ENCODE peak calls at places on chromosomes 11 and 22, in seven cellular contexts. O is neuronal stem cell, W is mesendoderm, T is IMR-90, Z is mesenchymal stem cell, R is H1, B is trophoblast cell. N is an unnamed sample. For H3K4me1, the result is how much of the 10 kb centered on the place peaks cover.

GRCh38 chr11:118907749-118908106 is 18.0 kb downstream of the BCL9L start:
- DNase-seq in O (no peak), W (peak), T (no peak), Z (no peak), R (no peak), B (no peak), N (peak)

GRCh38 chr22:44358723-44359440 is 46.1 kb upstream of the SHISAL1 start:
- DNase-seq in O (no peak), W (no peak), T (no peak), Z (no peak), R (no peak), B (no peak), N (no peak)

GRCh38 chr11:94271885-94272372 is 32.5 kb upstream of the IZUMO1R start:
- DNase-seq in O (no peak), W (no peak), T (no peak), Z (no peak), R (no peak), B (no peak), N (no peak)

GRCh38 chr22:31278643-31279326 is 13.5 kb downstream of the PIK3IP1 start:
- DNase-seq in O (no peak), W (no peak), T (no peak), Z (no peak), R (no peak), B (no peak), N (no peak)

GRCh38 chr11:92453055-92453454 is 228.4 kb downstream of the FAT3 start:
- DNase-seq in O (no peak), W (no peak), T (peak), Z (peak), R (no peak), B (no peak), N (no peak)

GRCh38 chr11:70555092-70555491 is 156.8 kb downstream of the CTTN start:
- DNase-seq in O (peak), W (no peak), T (no peak), Z (no peak), R (no peak), B (no peak), N (no peak)

GRCh38 chr11:60767388-60767811 is 10.7 kb downstream of the MS4A15 start:
- DNase-seq in O (no peak), W (peak), T (no peak), Z (no peak), R (peak), B (peak), N (peak)

GRCh38 chr11:2525166-2525861 is 80.5 kb downstream of the KCNQ1 start:
- DNase-seq in O (no peak), W (no peak), T (no peak), Z (no peak), R (no peak), B (no peak), N (peak)

GRCh38 chr11:115361025-115361424 is 143.2 kb downstream of the CADM1 start:
- DNase-seq in O (no peak), W (no peak), T (no peak), Z (no peak), R (no peak), B (no peak), N (no peak)

GRCh38 chr22:28296452-28296851 is 377.4 kb upstream of the PITPNB start:
- DNase-seq in O (no peak), W (no peak), T (no peak), Z (no peak), R (no peak), B (no peak), N (no peak)

GRCh38 chr11:12086271-12087074 is 23.9 kb upstream of the MICAL2 start:
- DNase-seq in O (no peak), W (peak), T (peak), Z (peak), R (no peak), B (peak), N (no peak)

GRCh38 chr22:46803031-46803880 is 40.8 kb downstream of the TBC1D22A start:
- DNase-seq in O (peak), W (peak), T (no peak), Z (peak), R (peak), B (peak), N (peak)

GRCh38 chr11:22454461-22454860 is 116.3 kb downstream of the SLC17A6 start:
- DNase-seq in O (no peak), W (no peak), T (peak), Z (no peak), R (no peak), B (no peak), N (no peak)

GRCh38 chr11:119832536-119832935 is 103.5 kb upstream of the NECTIN1 start:
- DNase-seq in O (no peak), W (peak), T (peak), Z (no peak), R (no peak), B (no peak), N (peak)

GRCh38 chr11:18567081-18567480 is 21.5 kb downstream of the UEVLD start:
- DNase-seq in O (no peak), W (no peak), T (peak), Z (no peak), R (no peak), B (no peak), N (no peak)

GRCh38 chr11:88402192-88402715 is 64.7 kb upstream of the CTSC start:
- DNase-seq in O (peak), W (no peak), T (peak), Z (peak), R (no peak), B (no peak), N (no peak)

GRCh38 chr11:33649944-33650343 is 50.7 kb downstream of the C11orf91 start:
- DNase-seq in O (no peak), W (no peak), T (no peak), Z (no peak), R (no peak), B (no peak), N (no peak)

GRCh38 chr22:23306438-23306921 is 126.2 kb downstream of the BCR start:
- DNase-seq in O (no peak), W (no peak), T (peak), Z (peak), R (no peak), B (no peak), N (no peak)

GRCh38 chr11:12066799-12067508 is 43.4 kb upstream of the MICAL2 start:
- DNase-seq in O (no peak), W (peak), T (peak), Z (peak), R (no peak), B (peak), N (peak)

GRCh38 chr11:116929393-116930090 is 92.1 kb upstream of the APOA1 start:
- DNase-seq in O (no peak), W (no peak), T (peak), Z (peak), R (no peak), B (no peak), N (no peak)

GRCh38 chr11:27600656-27601055 is 94.1 kb upstream of the LIN7C start:
- DNase-seq in O (no peak), W (no peak), T (no peak), Z (no peak), R (no peak), B (no peak), N (no peak)

GRCh38 chr22:34070051-34070450 is 149.8 kb upstream of the LARGE1 start:
- DNase-seq in O (no peak), W (no peak), T (no peak), Z (no peak), R (no peak), B (no peak), N (no peak)

GRCh38 chr11:45022294-45023064 is 71.8 kb upstream of the TP53I11 start:
- DNase-seq in O (no peak), W (peak), T (peak), Z (peak), R (no peak), B (peak), N (no peak)

GRCh38 chr22:37242395-37242918 is 1.6 kb downstream of the RAC2 start:
- DNase-seq in O (no peak), W (peak), T (peak), Z (peak), R (no peak), B (peak), N (no peak)

GRCh38 chr11:120142072-120142423 is 4.1 kb upstream of the TRIM29 start:
- DNase-seq in O (no peak), W (peak), T (no peak), Z (no peak), R (no peak), B (no peak), N (peak)

GRCh38 chr11:61841636-61842332 is 13.7 kb downstream of the FADS2 start:
- DNase-seq in O (no peak), W (no peak), T (no peak), Z (no peak), R (no peak), B (no peak), N (no peak)

GRCh38 chr11:78532991-78533861 is 41.4 kb downstream of the NARS2 start:
- DNase-seq in O (no peak), W (no peak), T (no peak), Z (no peak), R (no peak), B (no peak), N (no peak)

GRCh38 chr11:74681686-74682651 is 49.3 kb downstream of the CHRDL2 start:
- DNase-seq in O (no peak), W (no peak), T (peak), Z (no peak), R (no peak), B (no peak), N (peak)

DNA sequence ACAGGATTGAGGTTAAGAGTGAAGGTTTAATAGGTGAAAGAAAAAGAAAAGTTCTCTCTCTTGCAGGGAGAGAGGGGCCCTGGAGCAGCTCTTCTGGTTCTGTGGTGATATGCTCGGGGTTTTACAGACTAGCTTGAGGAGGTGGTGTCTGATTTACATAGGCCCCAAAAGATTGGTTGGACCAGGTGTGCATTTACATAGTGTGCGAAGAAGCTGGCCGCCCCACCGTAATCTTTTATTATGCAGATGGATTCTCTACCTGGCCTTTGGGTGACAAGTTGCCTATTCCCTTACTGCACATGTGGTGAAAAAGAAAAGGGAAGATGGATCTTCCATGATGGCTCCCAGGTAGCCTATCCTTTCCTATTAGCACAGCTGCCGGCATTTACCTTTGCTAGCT is 219.9 kb upstream of the GRIA4 start:
- DNase-seq in O (no peak), W (no peak), T (no peak), Z (no peak), R (peak), B (no peak), N (peak)
- H2BK5ac ChIP-seq in O (no peak), W (no peak), T (no peak), Z (no peak), R (no peak), B (no peak), N (no peak)

GRCh38 chr11:8789864-8790263 is 107.3 kb downstream of the RPL27A start:
- DNase-seq in O (no peak), W (no peak), T (no peak), Z (no peak), R (no peak), B (no peak), N (no peak)

GRCh38 chr11:8788616-8789015 is 106.0 kb downstream of the RPL27A start:
- DNase-seq in O (no peak), W (no peak), T (no peak), Z (no peak), R (no peak), B (no peak), N (no peak)

GRCh38 chr11:8792636-8793035 is 110.0 kb downstream of the RPL27A start:
- DNase-seq in O (no peak), W (no peak), T (no peak), Z (no peak), R (no peak), B (no peak), N (no peak)

GRCh38 chr11:8793114-8793777 is 110.7 kb downstream of the RPL27A start:
- DNase-seq in O (no peak), W (no peak), T (peak), Z (peak), R (no peak), B (no peak), N (no peak)

GRCh38 chr11:8790964-8791363 is 108.4 kb downstream of the RPL27A start:
- DNase-seq in O (no peak), W (no peak), T (no peak), Z (no peak), R (no peak), B (no peak), N (no peak)
- H3K4me1 ChIP-seq in O (under half), W (under half), T (under half), Z (under half), R (under half), B (under half), N (under half)

DNA sequence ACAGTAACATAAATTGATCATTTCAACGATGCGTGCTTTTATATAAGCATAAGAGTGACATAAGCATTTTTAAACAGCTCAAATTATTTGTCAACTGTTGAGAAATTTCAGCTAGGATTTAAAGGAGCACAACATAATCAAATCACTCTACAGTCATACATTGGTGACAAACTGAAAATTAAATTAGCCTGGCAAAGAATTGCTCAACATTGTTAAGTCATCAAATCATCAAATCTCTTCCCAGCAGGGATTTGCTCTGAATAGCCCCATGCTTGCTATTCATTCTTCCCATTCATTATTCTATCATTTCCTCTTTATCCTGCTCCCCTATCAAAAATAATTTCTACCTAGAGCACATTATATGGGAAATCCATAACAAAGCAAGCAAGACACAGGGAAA is 198.7 kb upstream of the LUZP2 start:
- DNase-seq in O (no peak), W (no peak), T (peak), Z (no peak), R (no peak), B (no peak), N (no peak)
- H3K9ac ChIP-seq in O (no peak), W (no peak), T (no peak), Z (no peak), R (no peak), B (no peak), N (no peak)

DNA sequence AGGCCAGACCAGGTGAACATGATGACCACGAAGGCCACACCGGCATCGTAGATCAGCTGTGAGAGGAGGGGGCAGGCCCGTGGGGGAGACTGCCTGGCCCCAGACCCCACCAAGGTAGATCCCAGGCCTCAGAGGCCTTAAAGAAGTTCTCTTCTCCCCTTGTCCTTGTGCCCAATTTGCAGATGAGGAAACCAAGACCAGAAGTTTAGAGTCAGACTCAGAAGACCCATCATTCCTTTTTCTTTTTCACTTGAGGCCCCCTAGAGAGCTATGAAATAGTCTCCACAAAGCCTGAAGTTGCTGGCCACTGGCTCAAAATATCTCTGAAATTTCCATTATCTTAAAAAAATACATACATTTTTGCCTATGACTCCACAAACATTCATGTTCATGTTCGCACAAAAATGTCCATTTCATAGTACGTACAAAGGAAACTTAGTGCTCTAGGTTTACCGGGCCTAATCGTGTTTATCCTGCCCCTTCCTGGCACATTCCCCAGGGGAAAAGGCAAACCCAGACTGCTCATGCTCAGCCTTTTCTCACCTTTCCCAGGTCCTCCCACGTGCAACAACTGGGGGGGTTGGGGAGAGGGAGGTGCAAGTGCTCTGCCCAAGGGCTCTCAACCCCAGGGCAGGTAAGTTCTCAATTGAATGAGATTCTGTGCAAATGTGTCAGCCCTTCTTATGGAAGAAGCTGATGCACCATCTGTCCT is 19.2 kb downstream of the SLC43A1 start:
- DNase-seq in O (no peak), W (no peak), T (no peak), Z (no peak), R (no peak), B (no peak), N (no peak)
- H2BK5ac ChIP-seq in O (no peak), W (no peak), T (no peak), Z (no peak), R (peak), B (no peak), N (no peak)

DNA sequence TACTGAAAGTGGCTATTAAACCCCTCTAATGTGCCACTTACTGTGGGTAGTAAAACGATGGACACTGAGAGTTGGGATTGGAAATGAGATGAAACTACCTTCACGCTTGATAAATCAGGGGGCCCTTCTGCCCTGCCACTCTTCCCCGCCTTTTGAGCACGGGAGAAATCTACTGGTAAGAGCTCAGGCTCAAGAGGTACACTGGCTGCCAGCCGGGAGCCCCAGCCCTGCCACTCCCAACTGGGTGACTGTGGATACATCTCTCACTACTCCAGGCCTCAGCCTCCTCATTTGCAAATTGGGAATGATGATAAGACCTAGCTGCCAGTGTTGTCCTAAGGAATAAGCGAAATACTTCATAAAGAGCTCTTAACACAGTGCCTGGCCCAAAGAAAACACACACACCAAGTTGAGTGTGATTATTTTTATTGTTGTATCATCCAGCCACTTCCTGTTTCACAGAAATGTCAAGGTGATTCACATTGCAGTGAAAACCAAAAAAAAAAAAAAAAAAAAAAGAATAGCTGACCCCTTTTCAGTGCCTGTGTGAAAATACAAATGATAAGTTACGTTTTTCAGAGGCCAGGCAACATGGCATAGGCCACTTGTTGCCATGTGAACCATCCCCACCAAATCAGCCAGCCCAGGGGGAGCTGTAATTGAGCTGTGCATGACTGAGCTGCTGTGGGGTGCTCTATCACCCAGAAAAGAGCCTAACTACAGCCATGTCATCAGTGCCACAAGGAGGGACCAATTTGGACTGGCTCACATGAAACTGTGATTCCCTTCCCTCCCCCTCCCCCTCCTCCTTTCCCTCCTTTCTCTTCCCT is 4.4 kb upstream of the ZNRD2 start:
- DNase-seq in O (no peak), W (no peak), T (peak), Z (no peak), R (no peak), B (no peak), N (no peak)
- H3K4me1 ChIP-seq in O (under half), W (under half), T (under half), Z (under half), R (under half), B (under half), N (under half)

GRCh38 chr11:909406-909805 is 1.2 kb downstream of the CHID1 start:
- DNase-seq in O (no peak), W (no peak), T (no peak), Z (no peak), R (no peak), B (no peak), N (no peak)
- H3K9ac ChIP-seq in O (no peak), W (peak), T (no peak), Z (peak), R (peak), B (no peak), N (no peak)